ENCODE peak calls at places on chromosomes 2 and 18, in seven cellular contexts. U is NB4, A is C1 segment of cervical spinal cord, J is NCI-H2029, B is HepG2, S is hippocampal formation, T is Kasumi-1. W is an unnamed sample.

GRCh38 chr2:203690110-203691047 is 16.1 kb upstream of the CD28 start:
- DNase-seq in T (no peak), A (no peak), B (no peak), S (no peak), U (no peak), J (no peak), W (no peak)

GRCh38 chr18:75203456-75204261 is 5.3 kb downstream of the PTGR3 start:
- DNase-seq in J (no peak), T (no peak), S (no peak), B (no peak), U (no peak), A (no peak), W (no peak)

GRCh38 chr2:11819235-11819729 is 72.8 kb downstream of the LPIN1 start:
- DNase-seq in T (no peak), J (no peak), A (no peak), B (peak), U (no peak), S (no peak), W (no peak)

GRCh38 chr2:102137138-102137537 is 5.4 kb upstream of the IL1R1 start:
- DNase-seq in T (no peak), A (no peak), S (no peak), J (no peak), U (no peak), B (no peak), W (no peak)

GRCh38 chr18:7741640-7742039 is 174.5 kb downstream of the PTPRM start:
- DNase-seq in S (no peak), B (no peak), A (no peak), T (no peak), J (no peak), U (no peak), W (peak)

GRCh38 chr2:15177103-15177502 is 384.0 kb downstream of the NBAS start:
- DNase-seq in A (no peak), B (no peak), T (no peak), S (no peak), J (no peak), U (no peak), W (no peak)

GRCh38 chr18:3526421-3527354 is 76.7 kb downstream of the TGIF1 start:
- DNase-seq in S (peak), B (peak), J (peak), A (no peak), U (peak), T (peak), W (no peak)

GRCh38 chr2:88897718-88898117 is 206.2 kb downstream of the RPIA start:
- DNase-seq in T (peak), U (peak), B (no peak), S (no peak), A (no peak), J (no peak), W (no peak)

GRCh38 chr2:8679827-8680731 is 1.8 kb upstream of the ID2 start:
- DNase-seq in U (no peak), T (no peak), B (peak), S (peak), J (peak), A (peak), W (peak)

GRCh38 chr2:136404925-136405324 is 287.0 kb upstream of the CXCR4 start:
- DNase-seq in J (no peak), T (no peak), A (no peak), U (no peak), B (no peak), S (no peak), W (no peak)

GRCh38 chr2:8315766-8316165 is 366.1 kb upstream of the ID2 start:
- DNase-seq in A (no peak), S (no peak), U (peak), T (no peak), B (no peak), J (no peak), W (no peak)